ENCODE peak calls at places on chromosome 2, in four cellular contexts. E, X, O and B are unnamed samples.

GRCh38 chr2:160338891-160339290 is 138.8 kb upstream of the ITGB6 start:
- DNase-seq in E (peak; percentile 60), X (no peak), O (peak; percentile 62), B (no peak)

GRCh38 chr2:42754021-42754775 is 9.7 kb downstream of the OXER1 start:
- DNase-seq in E (no peak), X (no peak), O (peak; percentile 29), B (no peak)

GRCh38 chr2:16058747-16059358 is 118.5 kb downstream of the MYCN start:
- DNase-seq in E (no peak), X (no peak), O (no peak), B (no peak)

GRCh38 chr2:64202206-64202864 is 58.1 kb upstream of the PELI1 start:
- DNase-seq in E (peak; percentile 97), X (no peak), O (peak; percentile 74), B (no peak)

GRCh38 chr2:37781028-37781427 is 109.6 kb upstream of the CDC42EP3 start:
- DNase-seq in E (peak; percentile 59), X (no peak), O (peak; percentile 72), B (no peak)

GRCh38 chr2:19667085-19667484 is 234.7 kb downstream of the TTC32 start:
- DNase-seq in E (peak; percentile 77), X (no peak), O (peak; percentile 75), B (no peak)

GRCh38 chr2:1976725-1977416 is 232.6 kb upstream of the PXDN start:
- DNase-seq in E (no peak), X (no peak), O (peak; percentile 52), B (no peak)

GRCh38 chr2:173511942-173512341 is 157.3 kb downstream of the CDCA7 start:
- DNase-seq in E (peak; percentile 9), X (no peak), O (peak; percentile 64), B (no peak)

GRCh38 chr2:110206056-110206455 is 1.2 kb upstream of the NPHP1 start:
- DNase-seq in E (no peak), X (no peak), O (peak; percentile 42), B (no peak)

GRCh38 chr2:80086831-80087230 is 217.7 kb downstream of the LRRTM1 start:
- DNase-seq in E (peak; percentile 86), X (no peak), O (peak; percentile 5), B (no peak)

GRCh38 chr2:43223412-43224040 is 2.9 kb downstream of the ZFP36L2 start:
- DNase-seq in E (peak; percentile 63), X (no peak), O (peak; percentile 50), B (no peak)

GRCh38 chr2:47720036-47720435 is 62.9 kb upstream of the MSH6 start:
- DNase-seq in E (peak; percentile 43), X (no peak), O (peak; percentile 8), B (peak; percentile 47)

GRCh38 chr2:1162768-1163584 is 212.3 kb downstream of the SNTG2 start:
- DNase-seq in E (no peak), X (peak; percentile 13), O (peak; percentile 42), B (peak; percentile 72)

GRCh38 chr2:102355526-102356380 is at the start of gene IL18R1:
- DNase-seq in E (peak; percentile 79), X (peak; percentile 60), O (peak; percentile 82), B (peak; percentile 4)

GRCh38 chr2:237978058-237978712 is 11.4 kb downstream of the UBE2F start:
- DNase-seq in E (peak; percentile 56), X (no peak), O (peak; percentile 34), B (peak; percentile 6)

GRCh38 chr2:45984896-45985488 is 312.2 kb upstream of the EPAS1 start:
- DNase-seq in E (no peak), X (no peak), O (no peak), B (no peak)

GRCh38 chr2:108222261-108222660 is 17.5 kb upstream of the SULT1C3 start:
- DNase-seq in E (no peak), X (no peak), O (no peak), B (no peak)

GRCh38 chr2:168550670-168551069 is 94.6 kb downstream of the CERS6 start:
- DNase-seq in E (no peak), X (no peak), O (no peak), B (peak; percentile 11)

GRCh38 chr2:42141687-42142475 is 27.3 kb upstream of the EML4 start:
- DNase-seq in E (peak; percentile 95), X (no peak), O (peak; percentile 89), B (peak; percentile 24)

GRCh38 chr2:2938481-2938880 is 439.1 kb downstream of the EIPR1 start:
- DNase-seq in E (no peak), X (no peak), O (no peak), B (no peak)

GRCh38 chr2:21453728-21454127 is 330.0 kb downstream of the TDRD15 start:
- DNase-seq in E (peak; percentile 62), X (no peak), O (peak; percentile 65), B (no peak)

GRCh38 chr2:85548608-85548900 is 9.6 kb downstream of the MAT2A start:
- DNase-seq in E (no peak), X (no peak), O (no peak), B (no peak)

GRCh38 chr2:96325038-96325883 is at the start of gene ITPRIPL1:
- DNase-seq in E (no peak), X (peak; percentile 23), O (no peak), B (peak; percentile 36)

GRCh38 chr2:85501244-85501643 is 37.7 kb upstream of the MAT2A start:
- DNase-seq in E (no peak), X (no peak), O (peak; percentile 57), B (no peak)

GRCh38 chr2:110173523-110173922 is 31.3 kb downstream of the NPHP1 start:
- DNase-seq in E (peak; percentile 69), X (no peak), O (peak; percentile 71), B (no peak)

GRCh38 chr2:173854840-173855239 is 110.3 kb downstream of the SP3 start:
- DNase-seq in E (peak; percentile 62), X (no peak), O (no peak), B (no peak)

GRCh38 chr2:106057206-106057605 is 136.9 kb downstream of the UXS1 start:
- DNase-seq in E (no peak), X (no peak), O (no peak), B (no peak)

GRCh38 chr2:112846056-112846455 is 9.5 kb upstream of the IL1B start:
- DNase-seq in E (no peak), X (no peak), O (no peak), B (no peak)

GRCh38 chr2:240512666-240513535 is 44.9 kb downstream of the ANKMY1 start:
- DNase-seq in E (no peak), X (no peak), O (no peak), B (no peak)

GRCh38 chr2:48601349-48601748 is 16.3 kb upstream of the GTF2A1L start:
- DNase-seq in E (peak; percentile 25), X (no peak), O (peak; percentile 43), B (peak; percentile 8)

GRCh38 chr2:120226296-120226695 is 3.1 kb upstream of the TMEM185B start:
- DNase-seq in E (no peak), X (no peak), O (no peak), B (no peak)